ENCODE peak calls at places on chromosomes 13 and 19, in eight cellular contexts. X is choroid plexus epithelial cell; G is stimulated activated CD4-positive, alpha-beta T cell treated with anti-CD3 and anti-CD28 coated beads, Interleukin-1b, Interleukin-23, amount 100 ng/mL, for 4 hours; C is NCI-H1105 treated with DMSO at 0.1 percent for 48 hours; L is heart left ventricle; W is endothelial cell; R is SHP77; Z is right atrium auricular region. Y is an unnamed sample.

GRCh38 chr13:62512194-62513141 is 1096.8 kb upstream of the PCDH20 start:
- DNase-seq in X (peak), L (peak), R (no peak), Z (no peak), G (no peak), W (peak), C (peak), Y (no peak)

GRCh38 chr19:41546386-41546789 is 29.6 kb upstream of the CEACAM21 start:
- DNase-seq in X (no peak), W (no peak), G (no peak), Z (no peak), R (no peak), L (no peak), C (no peak), Y (peak)

GRCh38 chr19:44072543-44073401 is 813 bp downstream of the ZNF284 start:
- DNase-seq in Z (no peak), W (no peak), G (no peak), L (no peak), C (no peak), X (peak), R (no peak), Y (no peak)

GRCh38 chr19:49823472-49823871 is 5.4 kb downstream of the MED25 start:
- DNase-seq in R (peak), G (no peak), W (no peak), Z (no peak), L (no peak), C (peak), X (no peak), Y (no peak)

GRCh38 chr19:45142728-45143115 is 18.1 kb downstream of the NKPD1 start:
- DNase-seq in W (no peak), R (no peak), Z (no peak), G (no peak), X (no peak), L (no peak), C (no peak), Y (no peak)

GRCh38 chr19:12932392-12933286 is 872 bp downstream of the FARSA start:
- DNase-seq in W (no peak), R (no peak), X (no peak), C (no peak), G (no peak), Z (no peak), L (no peak), Y (no peak)

GRCh38 chr13:98525452-98525851 is 51.5 kb downstream of the STK24 start:
- DNase-seq in G (no peak), X (no peak), W (no peak), L (no peak), Z (no peak), R (no peak), C (no peak), Y (no peak)

GRCh38 chr19:33216198-33216830 is 9.3 kb downstream of the SLC7A10 start:
- DNase-seq in W (no peak), G (no peak), R (no peak), Z (no peak), L (no peak), X (no peak), C (no peak), Y (no peak)

GRCh38 chr19:39971380-39971841 is 446 bp downstream of the PSMC4 start:
- DNase-seq in L (no peak), X (no peak), C (no peak), Z (no peak), R (no peak), W (peak), G (no peak), Y (no peak)

Y was measured in CD14-positive monocyte.